ENCODE peak calls at places on chromosomes 7 and 10, in four cellular contexts. D, Y, S and X are unnamed samples.

GRCh38 chr10:31757374-31757773 is 171.3 kb downstream of the ARHGAP12 start:
- DNase-seq in D (no peak), Y (no peak), S (no peak), X (no peak)

GRCh38 chr7:1811850-1812692 is 142.0 kb downstream of the ELFN1 start:
- DNase-seq in D (no peak), Y (no peak), S (peak; percentile 42), X (no peak)

GRCh38 chr10:77796311-77796915 is 130.1 kb downstream of the DLG5 start:
- DNase-seq in D (no peak), Y (no peak), S (no peak), X (no peak)

GRCh38 chr10:74822583-74823089 is 3.8 kb upstream of the KAT6B start:
- DNase-seq in D (no peak), Y (peak; percentile 26), S (no peak), X (no peak)

GRCh38 chr10:95133997-95134396 is 60.0 kb upstream of the ACSM6 start:
- DNase-seq in D (no peak), Y (peak; percentile 6), S (no peak), X (no peak)

GRCh38 chr7:20929199-20929598 is 142.5 kb upstream of the SP8 start:
- DNase-seq in D (no peak), Y (no peak), S (no peak), X (peak; percentile 14)

GRCh38 chr10:44379907-44380306 is 5.0 kb downstream of the CXCL12 start:
- DNase-seq in D (no peak), Y (no peak), S (no peak), X (no peak)

GRCh38 chr10:75959209-75959608 is 527.8 kb downstream of the LRMDA start:
- DNase-seq in D (no peak), Y (no peak), S (peak; percentile 54), X (no peak)

GRCh38 chr7:95840953-95841950 is 68.9 kb downstream of the DYNC1I1 start:
- DNase-seq in D (no peak), Y (peak; percentile 15), S (peak; percentile 12), X (no peak)

GRCh38 chr7:88546808-88547207 is 212.7 kb upstream of the ZNF804B start:
- DNase-seq in D (peak; percentile 20), Y (peak; percentile 85), S (peak; percentile 58), X (peak; percentile 68)

GRCh38 chr7:140069298-140069949 is 6.7 kb upstream of the PARP12 start:
- DNase-seq in D (no peak), Y (no peak), S (no peak), X (no peak)

DNA sequence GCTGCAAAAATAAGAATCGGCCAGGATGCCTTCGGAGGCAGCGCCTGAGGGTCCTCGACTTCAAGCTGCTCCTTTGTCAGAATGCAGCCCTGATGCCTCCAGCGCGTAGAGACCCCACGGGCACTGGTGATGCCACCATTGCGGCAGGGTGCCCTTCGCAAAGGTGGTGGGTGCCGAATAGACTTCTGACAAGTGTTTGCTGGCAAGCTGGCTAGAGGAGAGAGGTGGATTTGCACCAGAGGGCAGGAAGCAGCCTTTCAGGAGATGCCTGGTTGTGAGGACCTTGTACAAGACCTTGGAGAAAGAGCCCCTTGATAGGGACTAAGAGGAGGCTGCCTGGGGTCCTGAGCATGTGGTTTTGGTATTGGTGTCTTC is 103.2 kb upstream of the PPIF start:
- DNase-seq in D (no peak), Y (no peak), S (no peak), X (peak; percentile 32)
- TF ChIP-seq MYC in D (no peak), Y (no peak), S (no peak), X (no peak)

DNA sequence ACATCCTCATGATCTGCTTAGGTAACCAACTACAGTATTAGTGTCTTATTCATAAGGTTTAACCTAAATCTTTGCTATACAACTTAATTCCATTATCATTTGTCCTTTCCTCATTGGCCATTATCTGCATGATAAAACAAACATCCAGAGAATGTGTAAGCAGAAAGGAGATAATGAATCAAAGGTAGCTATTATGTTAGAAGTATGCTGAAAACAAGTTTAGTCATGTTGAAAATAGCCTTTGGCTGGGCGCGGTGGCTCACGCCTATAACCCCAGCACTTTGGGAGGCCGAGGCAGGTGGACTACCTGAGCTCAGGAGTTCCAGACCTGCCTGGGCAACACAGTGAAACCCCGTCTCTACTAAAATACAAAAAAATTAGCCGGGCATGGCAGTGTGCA is 78.2 kb downstream of the NT5C2 start:
- DNase-seq in D (no peak), Y (no peak), S (no peak), X (no peak)
- H3K27ac ChIP-seq in D (no peak overlapping the region), Y (no peak overlapping the region), S (no peak overlapping the region), X (no peak overlapping the region)

GRCh38 chr7:23204241-23204640 is 22.4 kb downstream of the NUP42 start:
- DNase-seq in D (no peak), Y (no peak), S (no peak), X (no peak)

GRCh38 chr7:23207029-23207428 is 25.2 kb downstream of the NUP42 start:
- DNase-seq in D (no peak), Y (no peak), S (peak; percentile 72), X (no peak)

GRCh38 chr7:23210502-23210901 is 28.7 kb downstream of the NUP42 start:
- DNase-seq in D (no peak), Y (no peak), S (no peak), X (no peak)

GRCh38 chr7:23205861-23206510 is 24.1 kb downstream of the NUP42 start:
- DNase-seq in D (no peak), Y (no peak), S (no peak), X (peak; percentile 41)

GRCh38 chr7:23206511-23206867 is 24.6 kb downstream of the NUP42 start:
- DNase-seq in D (no peak), Y (no peak), S (no peak), X (no peak)
- TF ChIP-seq EZH2 in D (no peak), Y (no peak), S (no peak), X (no peak)

DNA sequence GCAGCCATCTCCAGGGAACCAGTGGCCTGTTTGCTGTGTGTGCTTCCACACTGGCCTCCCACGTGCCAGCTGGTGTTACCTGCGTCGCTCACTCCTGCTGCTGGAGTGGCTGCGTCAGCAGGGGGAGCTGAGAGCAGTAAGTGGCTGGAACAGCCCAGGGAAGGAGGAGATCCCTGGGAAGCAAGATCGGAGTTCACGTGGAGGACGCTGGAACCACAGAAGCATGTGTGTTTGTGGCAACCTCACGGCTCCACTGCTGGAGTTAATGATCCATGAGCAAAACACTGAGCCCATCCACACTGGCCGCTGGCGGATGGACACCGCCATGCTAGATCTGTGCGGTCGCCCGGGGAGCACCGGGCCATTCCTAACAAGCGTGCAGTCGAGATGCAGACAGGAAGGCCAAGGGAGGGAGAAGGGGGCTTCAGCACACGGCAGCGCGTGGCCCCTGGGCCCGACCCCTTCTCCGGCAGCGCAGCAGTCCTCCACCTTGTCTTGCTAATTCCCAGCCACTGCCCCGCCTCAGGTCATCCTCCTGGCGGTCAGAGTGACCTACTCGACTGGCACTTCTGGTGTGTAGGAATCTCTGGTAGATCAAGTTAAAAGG is 68.5 kb upstream of the EEPD1 start:
- DNase-seq in D (no peak), Y (peak; percentile 52), S (peak; percentile 65), X (no peak)
- TF ChIP-seq MYC in D (no peak), Y (peak; percentile 63), S (peak; percentile 88), X (no peak)

GRCh38 chr10:117360994-117361667 is 14.1 kb downstream of the PDZD8 start:
- DNase-seq in D (no peak), Y (no peak), S (peak; percentile 85), X (peak; percentile 47)
- H3K27ac ChIP-seq in D (peak overlapping the region; percentile 37), Y (no peak overlapping the region), S (peak overlapping the region; percentile 73), X (no peak overlapping the region)